ENCODE peak calls at places on chromosomes 4 and X, in nine cellular contexts. K, I, P, S, X, V, H, B and R are unnamed samples.

GRCh38 chr4:101037249-101037648 is 310.1 kb downstream of the PPP3CA start:
- DNase-seq in K (no peak), I (no peak), P (no peak), S (no peak), X (no peak), V (no peak), H (peak; percentile 17), B (no peak), R (no peak)

GRCh38 chr4:20883677-20884076 is 183.4 kb downstream of the PACRGL start:
- DNase-seq in K (no peak), I (no peak), P (peak; percentile 45), S (no peak), X (no peak), V (no peak), H (no peak), B (no peak), R (no peak)

GRCh38 chrX:39808471-39808917 is 289.3 kb downstream of the BCOR start:
- DNase-seq in K (no peak), I (no peak), P (no peak), S (no peak), X (no peak), V (peak; percentile 70), H (peak; percentile 40), B (peak; percentile 78), R (no peak)

GRCh38 chr4:27357283-27357682 is 496.6 kb downstream of the STIM2 start:
- DNase-seq in K (no peak), I (peak; percentile 63), P (no peak), S (no peak), X (no peak), V (peak; percentile 37), H (no peak), B (peak; percentile 51), R (no peak)

GRCh38 chrX:26651755-26652154 is 435.8 kb downstream of the MAGEB5 start:
- DNase-seq in K (no peak), I (peak; percentile 52), P (no peak), S (no peak), X (no peak), V (no peak), H (no peak), B (no peak), R (no peak)

GRCh38 chrX:153061732-153062131 is 5.5 kb downstream of the PNMA3 start:
- DNase-seq in K (no peak), I (no peak), P (no peak), S (no peak), X (no peak), V (peak; percentile 63), H (no peak), B (peak; percentile 68), R (no peak)

GRCh38 chr4:123216946-123217345 is 179.6 kb upstream of the SPRY1 start:
- DNase-seq in K (no peak), I (no peak), P (no peak), S (no peak), X (no peak), V (no peak), H (no peak), B (no peak), R (no peak)

GRCh38 chrX:42714981-42715688 is 62.8 kb downstream of the PPP1R2C start:
- DNase-seq in K (peak; percentile 45), I (peak; percentile 68), P (peak; percentile 44), S (peak; percentile 9), X (peak; percentile 18), V (no peak), H (no peak), B (no peak), R (no peak)

GRCh38 chr4:101183658-101184373 is 163.5 kb downstream of the PPP3CA start:
- DNase-seq in K (no peak), I (no peak), P (no peak), S (no peak), X (no peak), V (peak; percentile 34), H (no peak), B (peak; percentile 39), R (no peak)

GRCh38 chrX:30657542-30658238 is 4.5 kb downstream of the GK start:
- DNase-seq in K (no peak), I (no peak), P (no peak), S (no peak), X (no peak), V (peak; percentile 81), H (no peak), B (peak; percentile 47), R (no peak)

GRCh38 chr4:56374956-56375355 is 12.3 kb downstream of the AASDH start:
- DNase-seq in K (no peak), I (no peak), P (no peak), S (no peak), X (no peak), V (no peak), H (no peak), B (no peak), R (no peak)

GRCh38 chr4:113958766-113959540 is 20.5 kb downstream of the ARSJ start:
- DNase-seq in K (no peak), I (peak; percentile 94), P (peak; percentile 87), S (no peak), X (no peak), V (peak; percentile 96), H (peak; percentile 97), B (peak; percentile 88), R (no peak)

GRCh38 chrX:74171465-74171864 is 132.5 kb upstream of the ZCCHC13 start:
- DNase-seq in K (no peak), I (no peak), P (no peak), S (no peak), X (no peak), V (no peak), H (no peak), B (no peak), R (no peak)